ENCODE peak calls at places on chromosome 6, in seven cellular contexts. G, W, E, L, R, I and Z are unnamed samples. For H3K4me1, the result is how much of the 10 kb centered on the place peaks cover.

GRCh38 chr6:71127374-71127773 is 161.2 kb upstream of the OGFRL1 start:
- DNase-seq in G (no peak), W (no peak), E (no peak), L (no peak), R (no peak), I (no peak), Z (no peak)

GRCh38 chr6:29631209-29631810 is 1.7 kb downstream of the GABBR1 start:
- DNase-seq in G (no peak), W (no peak), E (no peak), L (peak), R (no peak), I (no peak), Z (no peak)

GRCh38 chr6:147203311-147204059 is 732 bp upstream of the STXBP5 start:
- DNase-seq in G (peak), W (peak), E (peak), L (peak), R (no peak), I (peak), Z (peak)

GRCh38 chr6:149473080-149474052 is 11.4 kb downstream of the ZC3H12D start:
- DNase-seq in G (no peak), W (no peak), E (no peak), L (no peak), R (no peak), I (no peak), Z (no peak)

GRCh38 chr6:135667694-135668455 is 170.3 kb upstream of the AHI1 start:
- DNase-seq in G (peak), W (peak), E (no peak), L (peak), R (no peak), I (no peak), Z (no peak)

GRCh38 chr6:96743496-96743895 is 93.8 kb downstream of the GPR63 start:
- DNase-seq in G (no peak), W (no peak), E (no peak), L (no peak), R (no peak), I (peak), Z (no peak)

GRCh38 chr6:53361549-53362031 is 12.8 kb upstream of the ELOVL5 start:
- DNase-seq in G (peak), W (no peak), E (peak), L (no peak), R (no peak), I (no peak), Z (peak)

GRCh38 chr6:161658216-161658615 is 384.4 kb upstream of the AGPAT4 start:
- DNase-seq in G (no peak), W (no peak), E (no peak), L (no peak), R (no peak), I (no peak), Z (no peak)

GRCh38 chr6:109092074-109092473 is 2.6 kb downstream of the SESN1 start:
- DNase-seq in G (no peak), W (no peak), E (no peak), L (no peak), R (no peak), I (no peak), Z (no peak)
- H3K4me1 ChIP-seq in G (under half), W (under half), E (under half), L (under half), R (under half), I (under half), Z (under half)

GRCh38 chr6:145531822-145532221 is 203.5 kb downstream of the EPM2A start:
- DNase-seq in G (no peak), W (no peak), E (no peak), L (peak), R (no peak), I (no peak), Z (no peak)
- TF ChIP-seq CTCF in G (no peak), W (no peak), E (no peak), L (no peak), R (no peak), I (no peak), Z (no peak)

DNA sequence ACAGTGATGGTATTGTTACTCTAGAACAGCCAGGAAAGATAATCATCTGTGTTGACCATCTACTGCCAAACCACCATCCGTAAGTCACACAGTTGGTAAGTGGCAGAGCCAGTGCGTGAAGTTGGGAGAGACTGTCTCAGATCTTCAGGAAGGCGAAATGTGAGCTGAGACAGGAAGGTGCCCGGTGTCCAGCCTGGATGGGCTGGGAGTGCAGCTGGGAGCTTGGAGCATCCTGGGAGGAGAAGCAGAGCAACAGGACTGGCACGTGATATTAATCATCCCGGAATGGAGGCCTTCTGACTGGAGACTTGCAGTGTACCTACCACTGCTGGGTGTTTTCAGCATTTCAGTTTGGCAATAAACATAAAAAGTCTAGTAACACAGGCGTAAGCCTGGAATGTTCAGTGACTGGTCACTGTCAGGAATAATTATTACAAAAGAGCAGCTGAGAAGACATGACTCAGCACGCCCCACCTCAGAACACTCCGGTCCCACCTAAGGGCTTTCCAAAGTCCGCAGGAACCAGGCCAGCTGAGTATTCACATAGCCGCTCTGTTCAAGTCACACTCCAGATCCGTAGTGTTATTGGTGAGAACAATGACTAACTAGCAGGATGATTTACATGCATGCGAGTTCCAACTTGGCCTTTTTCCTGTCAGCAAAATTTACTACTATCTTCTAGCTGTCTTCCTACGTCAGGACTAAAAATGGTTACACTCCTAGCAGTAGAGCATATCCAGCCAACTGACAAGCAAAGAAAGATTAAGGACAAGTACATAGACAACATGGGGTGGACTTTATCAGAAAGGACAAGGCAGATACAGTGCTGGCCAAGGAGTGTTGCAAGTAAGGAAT is 45.1 kb upstream of the PNRC1 start:
- DNase-seq in G (peak), W (peak), E (no peak), L (no peak), R (peak), I (no peak), Z (peak)
- H3K4me3 ChIP-seq in G (no peak), W (no peak), E (no peak), L (no peak), R (peak), I (no peak), Z (no peak)

GRCh38 chr6:167119680-167120556 is 3.0 kb upstream of the CCR6 start:
- DNase-seq in G (no peak), W (no peak), E (no peak), L (no peak), R (no peak), I (no peak), Z (no peak)
- H3K4me1 ChIP-seq in G (under half), W (under half), E (under half), L (under half), R (under half), I (under half), Z (under half)

GRCh38 chr6:160041608-160042007 is 72.7 kb downstream of the IGF2R start:
- DNase-seq in G (peak), W (peak), E (no peak), L (no peak), R (no peak), I (no peak), Z (peak)
- TF ChIP-seq CTCF in G (peak), W (no peak), E (no peak), L (no peak), R (no peak), I (no peak), Z (no peak)